ENCODE peak calls at places on chromosomes 11 and 22, in ten cellular contexts. E, W, O, U, M, D, G, J, B and L are unnamed samples.
A peak's percentile ranks its signal among the peaks of the same experiment; 100 is the strongest.

GRCh38 chr11:31714840-31715239 is 96.3 kb downstream of the PAX6 start:
- DNase-seq in B (no peak), O (no peak), J (no peak), W (no peak), M (no peak), U (no peak), E (no peak), D (no peak), G (no peak), L (no peak)

GRCh38 chr11:76263166-76263565 is 56.9 kb upstream of the WNT11 start:
- DNase-seq in D (no peak), O (no peak), G (no peak), B (no peak), E (no peak), J (no peak), M (no peak), W (no peak), U (no peak), L (no peak)

GRCh38 chr11:62930157-62930556 is 9.0 kb upstream of the CHRM1 start:
- DNase-seq in D (no peak), O (no peak), B (no peak), E (no peak), W (no peak), U (no peak), M (no peak), G (no peak), J (no peak), L (no peak)

GRCh38 chr22:48744283-48744641 is 1083.4 kb downstream of the BRD1 start:
- DNase-seq in O (no peak), G (no peak), J (no peak), W (no peak), E (no peak), D (no peak), B (no peak), M (no peak), U (no peak), L (no peak)

GRCh38 chr22:43828711-43829447 is 16.8 kb upstream of the EFCAB6 start:
- DNase-seq in M (no peak), O (no peak), U (no peak), W (peak; percentile 51), B (no peak), D (no peak), J (peak; percentile 18), G (peak; percentile 4), E (no peak), L (no peak)

GRCh38 chr11:11113676-11114075 is 239.4 kb downstream of the CSNK2A3 start:
- DNase-seq in J (no peak), W (no peak), O (no peak), D (no peak), U (no peak), E (no peak), M (no peak), G (no peak), B (no peak), L (no peak)

GRCh38 chr11:7941608-7942007 is at the start of gene OR10A3:
- DNase-seq in W (no peak), E (no peak), U (no peak), O (no peak), D (no peak), J (no peak), M (no peak), B (no peak), G (no peak), L (no peak)

GRCh38 chr22:38943181-38943580 is 14.2 kb upstream of the APOBEC3A start:
- DNase-seq in U (no peak), B (no peak), J (no peak), E (no peak), O (no peak), G (no peak), M (no peak), W (no peak), D (no peak), L (no peak)

GRCh38 chr11:121564948-121565684 is 112.3 kb upstream of the SORL1-AS1 start:
- DNase-seq in O (no peak), U (no peak), E (no peak), D (no peak), J (no peak), G (no peak), W (no peak), B (no peak), M (no peak), L (no peak)

GRCh38 chr22:39238561-39238960 is 6.2 kb downstream of the PDGFB start:
- DNase-seq in W (no peak), O (no peak), D (no peak), M (no peak), U (no peak), E (no peak), J (no peak), G (no peak), B (no peak), L (no peak)

GRCh38 chr11:87215236-87215635 is 177.5 kb downstream of the TMEM135 start:
- DNase-seq in O (no peak), D (no peak), G (no peak), M (no peak), U (peak; percentile 21), J (peak; percentile 10), E (no peak), B (no peak), W (no peak), L (no peak)

GRCh38 chr11:42951266-42951665 is 360.5 kb upstream of the API5 start:
- DNase-seq in B (no peak), O (no peak), E (no peak), G (no peak), D (no peak), U (no peak), W (no peak), M (no peak), J (no peak), L (no peak)

GRCh38 chr11:69488543-69488940 is 7.1 kb downstream of the LINC01488 start:
- DNase-seq in U (no peak), O (no peak), B (no peak), J (no peak), D (no peak), M (no peak), W (no peak), E (no peak), G (no peak), L (no peak)

GRCh38 chr22:30078320-30079311 is 1.6 kb upstream of the HORMAD2 start:
- DNase-seq in D (no peak), W (peak; percentile 37), J (no peak), G (peak; percentile 10), B (peak; percentile 26), E (no peak), U (no peak), O (peak; percentile 46), M (no peak), L (no peak)

GRCh38 chr11:126544311-126545056 is 189.0 kb downstream of the ST3GAL4 start:
- DNase-seq in U (no peak), M (no peak), J (peak; percentile 82), W (peak; percentile 29), D (no peak), B (no peak), O (no peak), E (no peak), G (no peak), L (peak; percentile 69)

GRCh38 chr11:12161603-12162350 is 51.4 kb downstream of the MICAL2 start:
- DNase-seq in D (no peak), W (no peak), E (no peak), O (no peak), J (no peak), M (no peak), G (no peak), U (no peak), B (no peak), L (no peak)

GRCh38 chr22:35611891-35612576 is 5.1 kb downstream of the MB start:
- DNase-seq in B (peak; percentile 32), M (no peak), W (no peak), G (no peak), D (no peak), U (no peak), J (peak; percentile 29), O (no peak), E (no peak), L (no peak)

GRCh38 chr11:47550288-47551052 is 2.5 kb downstream of the CELF1 start:
- DNase-seq in E (no peak), J (no peak), M (no peak), W (no peak), U (no peak), G (no peak), D (no peak), O (no peak), B (no peak), L (no peak)